ENCODE peak calls at places on chromosome 5, in eight cellular contexts. O is mammary epithelial cell, U is fibroblast of lung, E is astrocyte, X is trophoblast cell, M is hepatocyte, B is OCI-LY7, N is IMR-90. Y is an unnamed sample.

GRCh38 chr5:148445578-148445977 is 61.8 kb downstream of the FBXO38 start:
- DNase-seq in X (no peak), N (no peak), O (no peak), U (no peak), M (no peak), E (no peak), B (no peak), Y (no peak)

GRCh38 chr5:151018846-151019245 is 1.5 kb upstream of the GPX3 start:
- DNase-seq in E (peak; percentile 53), N (no peak), X (no peak), O (no peak), M (no peak), B (no peak), U (peak; percentile 56), Y (no peak)

GRCh38 chr5:45038366-45038987 is 229.7 kb downstream of the MRPS30 start:
- DNase-seq in E (no peak), B (peak; percentile 19), X (no peak), N (peak; percentile 0), O (no peak), M (peak; percentile 60), U (peak; percentile 3), Y (no peak)

GRCh38 chr5:157821822-157822622 is 36.9 kb downstream of the CLINT1 start:
- DNase-seq in X (peak; percentile 7), B (no peak), U (peak; percentile 47), O (peak; percentile 3), N (peak; percentile 70), E (peak; percentile 35), M (no peak), Y (no peak)

GRCh38 chr5:77709340-77709739 is 66.8 kb downstream of the TBCA start:
- DNase-seq in U (no peak), B (no peak), X (no peak), N (no peak), M (no peak), O (no peak), E (no peak), Y (no peak)

GRCh38 chr5:41636605-41637004 is 126.2 kb upstream of the PLCXD3 start:
- DNase-seq in U (peak; percentile 7), X (no peak), O (peak; percentile 10), M (peak; percentile 31), N (peak; percentile 28), E (no peak), B (peak; percentile 8), Y (no peak)

GRCh38 chr5:87400305-87400899 is 12.3 kb downstream of the CCNH start:
- DNase-seq in M (peak; percentile 17), O (peak; percentile 27), E (peak; percentile 22), U (peak; percentile 27), N (peak; percentile 61), X (no peak), B (peak; percentile 63), Y (no peak)

GRCh38 chr5:52870448-52870847 is 82.7 kb downstream of the ITGA1 start:
- DNase-seq in B (no peak), N (no peak), U (no peak), E (no peak), M (peak; percentile 21), O (peak; percentile 35), X (peak; percentile 96), Y (no peak)

GRCh38 chr5:156497816-156498215 is 170.9 kb downstream of the SGCD start:
- DNase-seq in X (no peak), N (peak; percentile 74), O (no peak), B (no peak), E (peak; percentile 39), U (peak; percentile 48), M (no peak), Y (no peak)

GRCh38 chr5:39224196-39224754 is 4.9 kb upstream of the FYB1 start:
- DNase-seq in X (no peak), N (peak; percentile 5), U (peak; percentile 9), O (peak; percentile 85), M (peak; percentile 73), B (no peak), E (peak; percentile 1), Y (peak; percentile 61)
- H3K4me2 ChIP-seq in X (no peak overlapping the region), N (no peak overlapping the region), U (no peak overlapping the region), O (no peak overlapping the region), M (peak overlapping the region; percentile 39), B (no peak overlapping the region), E (no peak overlapping the region), Y (peak overlapping the region; percentile 17)

GRCh38 chr5:139733289-139733688 is 62.3 kb upstream of the PSD2 start:
- DNase-seq in O (no peak), M (no peak), U (no peak), B (no peak), N (no peak), E (no peak), X (no peak), Y (no peak)

GRCh38 chr5:139732019-139732418 is 63.6 kb upstream of the PSD2 start:
- DNase-seq in M (no peak), U (no peak), B (no peak), X (no peak), E (no peak), O (no peak), N (no peak), Y (no peak)

GRCh38 chr5:139733698-139734491 is 61.7 kb upstream of the PSD2 start:
- DNase-seq in U (no peak), X (no peak), N (no peak), E (no peak), O (peak; percentile 70), M (peak; percentile 48), B (no peak), Y (no peak)

GRCh38 chr5:139731281-139731680 is 64.3 kb upstream of the PSD2 start:
- DNase-seq in X (no peak), M (no peak), E (no peak), N (no peak), U (no peak), O (no peak), B (no peak), Y (no peak)

DNA sequence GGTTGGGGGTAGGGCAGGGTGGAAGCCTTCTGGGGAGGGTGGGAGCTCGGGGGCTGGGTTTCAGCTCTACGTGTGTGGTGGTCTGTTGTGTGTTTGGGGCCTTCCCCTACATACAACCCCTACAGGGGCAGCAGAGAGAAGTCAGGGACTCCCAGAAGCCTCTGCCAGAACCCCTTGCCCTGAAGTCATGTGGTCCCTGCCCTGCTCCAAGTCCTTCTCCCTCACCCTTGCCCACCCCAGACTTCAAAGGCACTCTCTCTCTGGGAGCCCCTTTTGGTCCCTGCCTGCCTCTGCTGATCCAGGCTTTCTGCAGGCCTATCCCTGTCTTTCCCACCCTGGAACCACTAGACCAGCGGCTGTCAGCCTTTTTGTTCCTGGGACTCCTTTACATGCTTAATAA is 61.1 kb upstream of the PSD2 start:
- DNase-seq in B (no peak), X (no peak), U (no peak), O (no peak), E (no peak), N (no peak), M (no peak), Y (no peak)
- H3K27ac ChIP-seq in B (no peak overlapping the region), X (no peak overlapping the region), U (no peak overlapping the region), O (no peak overlapping the region), E (no peak overlapping the region), N (no peak overlapping the region), M (no peak overlapping the region), Y (no peak overlapping the region)

GRCh38 chr5:169705322-169705721 is 68.2 kb downstream of the DOCK2 start:
- DNase-seq in M (no peak), U (no peak), X (no peak), E (no peak), N (no peak), B (peak; percentile 84), O (no peak), Y (no peak)

GRCh38 chr5:169706758-169707450 is 69.8 kb downstream of the DOCK2 start:
- DNase-seq in O (peak; percentile 48), N (peak; percentile 86), E (peak; percentile 65), B (no peak), U (peak; percentile 76), X (no peak), M (no peak), Y (no peak)

GRCh38 chr5:169703803-169704202 is 66.7 kb downstream of the DOCK2 start:
- DNase-seq in E (no peak), N (no peak), B (no peak), M (no peak), O (no peak), X (no peak), U (peak; percentile 38), Y (no peak)

GRCh38 chr5:169707714-169708113 is 70.6 kb downstream of the DOCK2 start:
- DNase-seq in N (no peak), U (peak; percentile 33), E (no peak), B (no peak), O (no peak), X (no peak), M (no peak), Y (no peak)

GRCh38 chr5:169706070-169706469 is 69.0 kb downstream of the DOCK2 start:
- DNase-seq in X (no peak), N (no peak), M (peak; percentile 11), O (no peak), E (no peak), B (no peak), U (no peak), Y (no peak)
- H3K36me3 ChIP-seq in X (no peaks in the 10 kb centered on the region), N (no peaks in the 10 kb centered on the region), M (no peaks in the 10 kb centered on the region), O (no peaks in the 10 kb centered on the region), E (no peaks in the 10 kb centered on the region), B (peaks cover 98% of the 10 kb centered on the region), U (no peaks in the 10 kb centered on the region), Y (no peaks in the 10 kb centered on the region)

GRCh38 chr5:1316941-1317340 is 22.1 kb upstream of the TERT start:
- DNase-seq in B (no peak), M (no peak), N (no peak), E (no peak), U (no peak), X (no peak), O (no peak), Y (no peak)

GRCh38 chr5:1317921-1318565 is 23.2 kb upstream of the TERT start:
- DNase-seq in N (no peak), E (no peak), U (no peak), M (no peak), B (no peak), O (no peak), X (no peak), Y (no peak)

GRCh38 chr5:1315018-1315708 is 20.3 kb upstream of the TERT start:
- DNase-seq in X (no peak), E (no peak), B (no peak), N (no peak), M (no peak), U (no peak), O (no peak), Y (no peak)

GRCh38 chr5:1314564-1314982 is 19.7 kb upstream of the TERT start:
- DNase-seq in N (no peak), M (no peak), X (no peak), U (no peak), E (no peak), B (no peak), O (no peak), Y (no peak)

GRCh38 chr5:1315709-1316587 is 21.1 kb upstream of the TERT start:
- DNase-seq in E (no peak), X (no peak), N (no peak), O (peak; percentile 75), U (no peak), M (peak; percentile 78), B (peak; percentile 99), Y (peak; percentile 62)
- H3K4me2 ChIP-seq in E (no peak overlapping the region), X (no peak overlapping the region), N (no peak overlapping the region), O (peak overlapping the region; percentile 33), U (peak overlapping the region; percentile 17), M (peak overlapping the region; percentile 65), B (peak overlapping the region; percentile 97), Y (peak overlapping the region; percentile 88)